ENCODE peak calls at places on chromosomes 12 and 14, in nine cellular contexts. V, T, P, X, A, C, G, Y and B are unnamed samples.

GRCh38 chr12:52175411-52176350 is 16.1 kb downstream of the KRT80 start:
- DNase-seq in V (no peak), T (no peak), P (no peak), X (no peak), A (no peak), C (no peak), G (no peak), Y (no peak), B (peak; percentile 71)

GRCh38 chr14:29749327-29749726 is 178.3 kb downstream of the PRKD1 start:
- DNase-seq in V (no peak), T (no peak), P (no peak), X (peak; percentile 78), A (no peak), C (peak; percentile 64), G (no peak), Y (no peak), B (peak; percentile 34)

GRCh38 chr12:111314949-111315539 is 53.9 kb downstream of the PHETA1 start:
- DNase-seq in V (no peak), T (no peak), P (no peak), X (no peak), A (no peak), C (no peak), G (no peak), Y (no peak), B (peak; percentile 58)

GRCh38 chr12:67482751-67483661 is 165.5 kb upstream of the DYRK2 start:
- DNase-seq in V (peak; percentile 61), T (peak; percentile 22), P (peak; percentile 37), X (peak; percentile 54), A (peak; percentile 8), C (no peak), G (peak; percentile 56), Y (no peak), B (no peak)

GRCh38 chr12:60231976-60232907 is 636.4 kb downstream of the SLC16A7 start:
- DNase-seq in V (no peak), T (no peak), P (no peak), X (no peak), A (no peak), C (no peak), G (no peak), Y (no peak), B (no peak)

GRCh38 chr14:44613061-44613712 is 106.1 kb upstream of the FSCB start:
- DNase-seq in V (no peak), T (no peak), P (no peak), X (no peak), A (no peak), C (no peak), G (no peak), Y (no peak), B (no peak)

GRCh38 chr12:52022841-52023181 is 16.1 kb downstream of the TAMALIN start:
- DNase-seq in V (no peak), T (no peak), P (no peak), X (no peak), A (no peak), C (no peak), G (no peak), Y (no peak), B (no peak)

GRCh38 chr14:21796912-21797311 is 123.3 kb upstream of the OR4E1 start:
- DNase-seq in V (no peak), T (no peak), P (no peak), X (no peak), A (no peak), C (no peak), G (peak; percentile 24), Y (no peak), B (no peak)